ENCODE peak calls at places on chromosomes 2 and 18, in seven cellular contexts. O is spleen, U is astrocyte, V is fibroblast of mammary gland, C is SK-N-SH, G is Peyer's patch, S is fibroblast of lung. E is an unnamed sample.

GRCh38 chr18:69599377-69599776 is 198.7 kb downstream of the DOK6 start:
- DNase-seq in S (no peak), C (no peak), V (no peak), G (no peak), O (no peak), U (no peak), E (no peak)

GRCh38 chr2:5546176-5546575 is 146.0 kb upstream of the SOX11 start:
- DNase-seq in C (no peak), V (no peak), S (no peak), G (no peak), O (no peak), U (peak; percentile 82), E (no peak)

GRCh38 chr18:76874643-76875389 is 52.5 kb downstream of the ZNF236 start:
- DNase-seq in G (no peak), C (peak; percentile 31), U (no peak), V (no peak), S (peak; percentile 2), O (no peak), E (no peak)

GRCh38 chr2:164061129-164061746 is 325.4 kb upstream of the FIGN start:
- DNase-seq in V (peak; percentile 43), O (no peak), S (peak; percentile 48), C (peak; percentile 14), U (no peak), G (peak; percentile 42), E (peak; percentile 51)

GRCh38 chr2:157540102-157540501 is 88.6 kb downstream of the ACVR1C start:
- DNase-seq in C (no peak), O (no peak), S (no peak), G (no peak), V (no peak), U (no peak), E (no peak)

GRCh38 chr18:21701621-21702020 is 3.0 kb downstream of the ABHD3 start:
- DNase-seq in O (no peak), G (no peak), C (no peak), U (no peak), S (no peak), V (no peak), E (no peak)

GRCh38 chr2:86445436-86445835 is 4.3 kb downstream of the KDM3A start:
- DNase-seq in V (no peak), S (no peak), O (no peak), G (no peak), C (no peak), U (no peak), E (no peak)

GRCh38 chr18:13051159-13051558 is 60.0 kb downstream of the CEP192 start:
- DNase-seq in V (peak; percentile 21), G (no peak), S (no peak), C (no peak), O (no peak), U (peak; percentile 4), E (no peak)

GRCh38 chr18:63148449-63149199 is 170.9 kb downstream of the BCL2 start:
- DNase-seq in S (peak; percentile 90), C (no peak), V (peak; percentile 69), U (peak; percentile 11), O (no peak), G (no peak), E (no peak)

GRCh38 chr2:219126555-219126954 is 34.1 kb downstream of the NHEJ1 start:
- DNase-seq in U (no peak), S (no peak), G (no peak), C (no peak), V (no peak), O (no peak), E (no peak)

GRCh38 chr18:11089931-11090715 is 59.2 kb downstream of the PIEZO2 start:
- DNase-seq in G (no peak), O (no peak), S (no peak), U (no peak), C (no peak), V (no peak), E (no peak)

GRCh38 chr2:200466703-200467418 is 43.0 kb downstream of the KCTD18 start:
- DNase-seq in V (peak; percentile 92), G (no peak), U (no peak), C (no peak), O (no peak), S (peak; percentile 86), E (no peak)

GRCh38 chr2:239589270-239589825 is 188.5 kb upstream of the HDAC4 start:
- DNase-seq in S (no peak), O (peak; percentile 55), V (no peak), U (no peak), C (no peak), G (no peak), E (no peak)

GRCh38 chr2:157877761-157878400 is 1.8 kb upstream of the ACVR1 start:
- DNase-seq in O (no peak), V (no peak), U (no peak), C (no peak), G (no peak), S (no peak), E (no peak)

GRCh38 chr2:233115761-233116160 is 55.6 kb downstream of the INPP5D start:
- DNase-seq in G (no peak), S (peak; percentile 7), V (no peak), O (no peak), U (no peak), C (no peak), E (no peak)

GRCh38 chr2:52253605-52254004 is 1221.7 kb upstream of the NRXN1 start:
- DNase-seq in G (no peak), O (no peak), C (no peak), S (no peak), U (no peak), V (peak; percentile 11), E (no peak)

GRCh38 chr2:119425620-119426395 is 5.8 kb upstream of the TMEM37 start:
- DNase-seq in G (peak; percentile 81), V (no peak), C (no peak), U (no peak), O (no peak), S (no peak), E (no peak)

GRCh38 chr2:108589786-108590185 is 55.5 kb downstream of the LIMS1 start:
- DNase-seq in U (peak; percentile 28), C (no peak), G (no peak), V (no peak), O (no peak), S (no peak), E (no peak)

GRCh38 chr2:38554973-38555595 is 47.6 kb downstream of the HNRNPLL start:
- DNase-seq in C (no peak), O (no peak), S (peak; percentile 23), G (no peak), V (peak; percentile 36), U (no peak), E (peak; percentile 24)

GRCh38 chr2:42999391-42999811 is 207.0 kb upstream of the HAAO start:
- DNase-seq in U (no peak), S (no peak), C (peak; percentile 20), G (peak; percentile 54), V (no peak), O (peak; percentile 40), E (no peak)

GRCh38 chr2:226558418-226558817 is 241.2 kb downstream of the IRS1 start:
- DNase-seq in S (no peak), C (no peak), V (no peak), G (no peak), O (no peak), U (no peak), E (no peak)

GRCh38 chr2:180847073-180847472 is 133.3 kb upstream of the UBE2E3 start:
- DNase-seq in S (no peak), V (no peak), C (no peak), U (no peak), O (no peak), G (no peak), E (no peak)
- TF ChIP-seq CTCF in S (no peak), V (peak; percentile 18), C (no peak), U (no peak), O (no peak), G (no peak), E (no peak)

GRCh38 chr2:201701591-201701990 is 3.1 kb upstream of the MPP4 start:
- DNase-seq in G (no peak), C (no peak), O (no peak), V (no peak), U (no peak), S (no peak), E (no peak)

GRCh38 chr2:201699384-201699783 is 940 bp upstream of the MPP4 start:
- DNase-seq in S (peak; percentile 10), G (no peak), U (peak; percentile 5), O (no peak), C (no peak), V (peak; percentile 15), E (no peak)

GRCh38 chr2:201696151-201696659 is 2.2 kb downstream of the MPP4 start:
- DNase-seq in O (no peak), U (peak; percentile 97), G (no peak), S (peak; percentile 80), C (no peak), V (peak; percentile 98), E (no peak)

GRCh38 chr2:201697899-201698298 is 545 bp downstream of the MPP4 start:
- DNase-seq in S (peak; percentile 76), G (no peak), V (peak; percentile 86), C (no peak), U (peak; percentile 93), O (no peak), E (no peak)

DNA sequence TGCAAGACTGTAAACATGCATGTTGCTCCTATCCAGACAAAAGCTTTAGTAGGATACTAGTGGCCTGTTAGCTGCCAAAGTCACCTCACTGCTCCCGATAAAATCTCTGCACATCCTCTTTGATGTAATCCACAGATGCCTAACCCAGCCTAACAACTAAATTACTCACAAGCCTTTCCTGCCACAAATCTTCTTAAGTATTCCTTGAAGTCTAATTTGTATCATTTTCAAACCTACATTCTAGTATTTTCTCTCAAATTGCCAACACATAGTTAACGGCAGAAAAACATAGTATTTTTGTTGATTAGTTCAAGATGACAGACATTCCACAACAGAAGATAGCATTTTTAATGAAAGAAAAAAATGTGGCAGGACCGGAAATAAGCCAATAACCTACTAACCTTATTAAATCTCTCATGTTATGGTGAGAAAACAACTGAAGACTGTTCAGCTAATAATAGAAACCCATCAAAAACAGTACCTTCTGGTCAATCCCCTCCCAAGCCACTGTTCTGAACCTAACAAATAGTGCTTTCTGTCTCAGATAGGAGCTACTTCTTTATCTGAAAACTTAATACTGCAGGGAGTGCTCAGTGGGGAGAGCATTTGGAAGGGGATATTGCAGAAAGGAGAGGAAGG is at the start of gene MPP4:
- DNase-seq in C (peak; percentile 12), O (no peak), U (peak; percentile 63), G (no peak), V (peak; percentile 68), S (peak; percentile 25), E (no peak)
- H3K4me3 ChIP-seq in C (peak within 1 kb of the TSS; percentile 18), O (no peak within 1 kb of the TSS), U (peak within 1 kb of the TSS; percentile 27), G (no peak within 1 kb of the TSS), V (peak within 1 kb of the TSS; percentile 2), S (no peak within 1 kb of the TSS), E (no peak within 1 kb of the TSS)

DNA sequence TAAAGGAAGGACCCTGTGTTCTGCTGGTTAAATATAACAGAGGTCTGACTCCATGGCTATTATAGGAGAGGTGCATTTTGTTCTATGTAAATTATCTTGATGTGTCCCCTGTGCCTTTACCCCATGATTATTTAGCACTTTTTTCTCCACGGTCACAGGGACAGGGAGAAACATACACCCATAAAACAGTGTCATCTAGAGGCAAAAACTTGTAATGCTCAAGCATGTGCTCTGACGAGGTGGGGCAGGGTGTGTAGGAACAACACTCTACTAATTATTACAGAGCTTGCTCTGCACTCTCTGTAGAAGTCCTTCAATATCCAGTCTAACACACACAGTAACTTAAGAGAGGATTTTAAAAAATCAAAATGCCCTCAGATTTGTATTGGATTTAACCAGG is 187.9 kb downstream of the NEDD4L start:
- DNase-seq in S (no peak), O (no peak), U (no peak), G (peak; percentile 63), V (peak; percentile 29), C (no peak), E (no peak)
- TF ChIP-seq CTCF in S (peak; percentile 49), O (no peak), U (peak; percentile 16), G (no peak), V (peak; percentile 34), C (peak; percentile 42), E (peak; percentile 22)

GRCh38 chr2:73984922-73985317 is 210 bp downstream of the TET3 start:
- DNase-seq in S (no peak), G (peak; percentile 83), U (no peak), V (no peak), C (no peak), O (no peak), E (no peak)
- H3K4me3 ChIP-seq in S (no peak overlapping the region), G (peak overlapping the region; percentile 72), U (no peak overlapping the region), V (no peak overlapping the region), C (no peak overlapping the region), O (peak overlapping the region; percentile 64), E (no peak overlapping the region)

E was measured in GM12865.